ENCODE peak calls at places on chromosomes 4 and X, in six cellular contexts. S is endothelial cell of umbilical vein, K is HCT116, T is osteoblast, A is PC-3, J is mammary epithelial cell. F is an unnamed sample.

GRCh38 chr4:109873791-109874514 is 26.0 kb downstream of the LRIT3 start:
- DNase-seq in S (no peak), J (peak; percentile 6), A (peak; percentile 58), K (peak; percentile 3), T (no peak), F (no peak)

GRCh38 chr4:112173593-112174559 is 28.6 kb downstream of the FAM241A start:
- DNase-seq in S (no peak), J (peak; percentile 67), A (peak; percentile 9), K (peak; percentile 65), T (no peak), F (no peak)

GRCh38 chr4:76023381-76023780 is at the start of gene CXCL10:
- DNase-seq in S (no peak), K (no peak), J (peak; percentile 75), T (no peak), A (no peak), F (peak; percentile 50)

GRCh38 chrX:41265615-41266014 is 68.3 kb upstream of the DDX3X start:
- DNase-seq in A (no peak), S (no peak), K (no peak), J (no peak), T (peak; percentile 81), F (no peak)

GRCh38 chr4:153318696-153319320 is 25.7 kb upstream of the MND1 start:
- DNase-seq in A (peak; percentile 66), S (peak; percentile 62), K (peak; percentile 39), T (peak; percentile 65), J (peak; percentile 38), F (peak; percentile 47)

GRCh38 chr4:31007858-31008257 is 287.7 kb downstream of the PCDH7 start:
- DNase-seq in J (no peak), S (no peak), A (no peak), T (no peak), K (no peak), F (no peak)

GRCh38 chrX:71181558-71181909 is 36.9 kb downstream of the NLGN3 start:
- DNase-seq in J (no peak), T (no peak), S (no peak), A (no peak), K (no peak), F (peak; percentile 52)

GRCh38 chr4:99462875-99463464 is 27.8 kb upstream of the ADH7 start:
- DNase-seq in T (peak; percentile 86), A (peak; percentile 75), J (peak; percentile 72), K (peak; percentile 57), S (peak; percentile 61), F (peak; percentile 63)

GRCh38 chrX:2607113-2607512 is 84.0 kb upstream of the CD99 start:
- DNase-seq in A (no peak), K (no peak), T (no peak), J (no peak), S (no peak), F (no peak)

GRCh38 chr4:73251384-73251783 is 7.2 kb downstream of the ANKRD17 start:
- DNase-seq in A (no peak), T (no peak), S (no peak), J (no peak), K (no peak), F (no peak)

GRCh38 chr4:183638436-183638835 is 20.5 kb downstream of the RWDD4 start:
- DNase-seq in A (peak; percentile 14), K (no peak), T (no peak), S (no peak), J (no peak), F (no peak)

GRCh38 chr4:123390846-123391456 is 5.6 kb upstream of the SPRY1 start:
- DNase-seq in J (no peak), K (peak; percentile 4), S (peak; percentile 46), A (peak; percentile 47), T (no peak), F (peak; percentile 55)

GRCh38 chr4:153785830-153786721 is 2.8 kb downstream of the SFRP2 start:
- DNase-seq in J (no peak), K (peak; percentile 26), S (peak; percentile 20), T (peak; percentile 77), A (peak; percentile 53), F (peak; percentile 39)

GRCh38 chr4:140736669-140737343 is 19.4 kb downstream of the TBC1D9 start:
- DNase-seq in J (no peak), A (no peak), S (peak; percentile 45), K (no peak), T (no peak), F (no peak)

GRCh38 chr4:173169178-173169427 is 492 bp downstream of the GALNT7 start:
- DNase-seq in K (no peak), S (no peak), A (peak; percentile 15), T (no peak), J (no peak), F (no peak)

GRCh38 chr4:181312066-181312465 is 931.1 kb upstream of the TENM3 start:
- DNase-seq in J (no peak), K (no peak), A (no peak), S (no peak), T (no peak), F (no peak)

GRCh38 chr4:78939667-78940008 is 400 bp upstream of the PAQR3 start:
- DNase-seq in K (no peak), J (no peak), S (no peak), T (no peak), A (no peak), F (no peak)

DNA sequence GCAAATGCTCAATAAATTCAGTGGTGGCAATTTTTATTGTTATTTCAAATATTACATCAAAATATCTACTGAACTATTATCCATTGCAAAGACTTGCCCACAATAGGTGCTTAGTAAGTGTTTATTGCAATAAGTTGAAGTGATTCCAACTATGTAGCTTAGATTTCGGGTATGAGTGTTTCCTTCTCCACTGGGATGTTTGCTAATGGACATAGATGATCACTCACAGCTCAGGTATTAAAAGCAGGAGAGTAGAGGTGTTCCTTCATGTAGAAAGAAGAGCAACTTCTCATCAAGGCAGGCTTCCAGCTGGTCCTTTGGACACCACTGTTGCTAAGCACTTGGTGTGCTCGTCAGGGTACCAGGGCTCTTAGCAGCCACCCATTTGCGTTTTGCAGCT is 66.3 kb upstream of the MTM1 start:
- DNase-seq in S (no peak), J (peak; percentile 17), K (no peak), T (no peak), A (peak; percentile 5), F (no peak)
- H3K79me2 ChIP-seq in S (no peaks in the 10 kb centered on the region), J (no peaks in the 10 kb centered on the region), K (no peaks in the 10 kb centered on the region), T (no peaks in the 10 kb centered on the region), A (no peaks in the 10 kb centered on the region), F (no peaks in the 10 kb centered on the region)

GRCh38 chrX:153665726-153666306 is 7.8 kb downstream of the PNCK start:
- DNase-seq in T (peak; percentile 17), K (no peak), S (no peak), J (no peak), A (no peak), F (no peak)

GRCh38 chrX:153659268-153659667 is 12.3 kb downstream of the DUSP9 start:
- DNase-seq in K (no peak), J (no peak), A (no peak), T (no peak), S (no peak), F (no peak)

GRCh38 chrX:153667281-153667831 is 6.3 kb downstream of the PNCK start:
- DNase-seq in K (no peak), T (peak; percentile 78), J (no peak), S (no peak), A (no peak), F (no peak)

GRCh38 chrX:153657161-153657560 is 10.2 kb downstream of the DUSP9 start:
- DNase-seq in K (no peak), T (no peak), S (no peak), J (no peak), A (no peak), F (no peak)

GRCh38 chrX:153662266-153662665 is 11.3 kb downstream of the PNCK start:
- DNase-seq in A (no peak), K (peak; percentile 51), T (peak; percentile 52), S (peak; percentile 39), J (no peak), F (peak; percentile 15)
- TF ChIP-seq CTCF in A (no peak), K (peak; percentile 61), T (peak; percentile 36), S (peak; percentile 50), J (peak; percentile 16), F (peak; percentile 50)

DNA sequence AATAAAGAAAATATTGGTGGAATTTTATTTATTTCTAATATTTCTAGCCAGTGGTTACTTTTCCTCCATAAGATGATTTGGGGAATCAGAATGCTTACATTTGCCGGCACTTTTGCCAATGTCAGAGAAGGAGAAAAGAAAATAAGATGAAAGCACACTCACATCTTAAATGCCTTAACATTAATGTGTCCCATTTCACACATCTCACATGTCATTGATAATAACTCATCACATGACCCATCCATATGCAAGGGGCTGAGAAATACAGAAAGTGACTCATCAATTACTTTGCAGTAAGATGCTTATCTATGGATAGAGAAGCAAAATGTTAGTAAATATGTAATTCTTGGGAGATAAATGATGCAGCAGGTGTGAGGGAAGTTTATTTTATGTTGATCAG is 1531.0 kb downstream of the PCDH7 start:
- DNase-seq in K (no peak), T (no peak), S (no peak), A (no peak), J (no peak), F (no peak)
- H3K79me2 ChIP-seq in K (no peaks in the 10 kb centered on the region), T (no peaks in the 10 kb centered on the region), S (no peaks in the 10 kb centered on the region), A (no peaks in the 10 kb centered on the region), J (no peaks in the 10 kb centered on the region), F (no peaks in the 10 kb centered on the region)

DNA sequence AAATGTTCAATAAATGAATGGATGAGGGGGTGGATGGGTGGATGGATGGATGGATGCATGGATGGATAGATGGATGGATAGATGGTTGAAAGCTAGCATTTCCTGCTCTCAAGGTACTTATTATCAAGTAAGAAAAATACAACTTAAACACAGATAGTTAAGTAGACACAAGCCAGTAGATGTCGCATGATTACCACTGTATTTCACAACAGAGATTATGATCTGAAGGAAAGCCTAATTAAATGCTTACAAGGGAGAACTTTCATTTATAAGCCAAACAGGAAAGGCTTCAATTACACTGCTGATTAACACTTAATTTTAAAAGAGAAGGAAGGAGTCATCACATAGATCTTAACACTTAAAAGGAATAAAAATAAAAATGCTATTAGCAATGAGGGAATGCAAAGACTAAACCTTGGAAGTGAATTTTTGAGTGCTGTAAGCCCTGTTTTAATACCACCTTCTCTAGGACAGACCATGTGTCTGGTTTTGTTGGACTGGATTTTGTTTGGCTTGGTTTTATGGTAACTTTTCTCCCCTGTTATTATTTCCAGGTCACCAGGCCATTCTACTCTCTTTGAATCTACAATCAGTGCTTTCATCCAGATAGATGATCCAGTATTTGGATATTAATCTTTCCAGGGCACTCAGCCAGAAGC is 75.4 kb upstream of the SLC39A8 start:
- DNase-seq in J (peak; percentile 39), S (peak; percentile 44), A (peak; percentile 60), T (no peak), K (no peak), F (no peak)
- TF ChIP-seq CTCF in J (peak; percentile 27), S (no peak), A (peak; percentile 61), T (peak; percentile 46), K (no peak), F (no peak)

GRCh38 chrX:115603534-115604074 is 42.6 kb downstream of the PLS3 start:
- DNase-seq in K (no peak), T (no peak), A (no peak), S (no peak), J (no peak), F (no peak)

GRCh38 chrX:115602729-115603389 is 41.9 kb downstream of the PLS3 start:
- DNase-seq in T (no peak), A (peak; percentile 35), J (no peak), S (no peak), K (no peak), F (no peak)

GRCh38 chrX:115606861-115607260 is 45.9 kb downstream of the PLS3 start:
- DNase-seq in T (no peak), J (no peak), A (no peak), S (no peak), K (no peak), F (no peak)

GRCh38 chrX:115598556-115598955 is 37.6 kb downstream of the PLS3 start:
- DNase-seq in A (no peak), J (no peak), K (no peak), T (no peak), S (no peak), F (no peak)

GRCh38 chrX:115602308-115602707 is 41.3 kb downstream of the PLS3 start:
- DNase-seq in J (peak; percentile 37), T (no peak), A (no peak), S (no peak), K (no peak), F (no peak)
- H3K79me2 ChIP-seq in J (peaks cover 96% of the 10 kb centered on the region), T (peaks cover 82% of the 10 kb centered on the region), A (peaks cover 94% of the 10 kb centered on the region), S (peaks cover 92% of the 10 kb centered on the region), K (no peaks in the 10 kb centered on the region), F (no peaks in the 10 kb centered on the region)